ENCODE peak calls at places on chromosome 17, in five cellular contexts. L, U, P, N and Y are unnamed samples.

GRCh38 chr17:41615454-41615853 is 2.9 kb upstream of the KRT16 start:
- DNase-seq in L (no peak), U (no peak), P (no peak), N (no peak), Y (no peak)

GRCh38 chr17:31931781-31932180 is 5.0 kb upstream of the SUZ12 start:
- DNase-seq in L (no peak), U (no peak), P (no peak), N (no peak), Y (no peak)

GRCh38 chr17:35373984-35374765 is 754 bp upstream of the SLFN11 start:
- DNase-seq in L (peak), U (peak), P (peak), N (peak), Y (peak)

GRCh38 chr17:12918132-12918531 is 99.7 kb downstream of the ELAC2 start:
- DNase-seq in L (no peak), U (no peak), P (no peak), N (no peak), Y (no peak)

GRCh38 chr17:41943492-41943891 is 13.1 kb downstream of the ODAD4 start:
- DNase-seq in L (no peak), U (no peak), P (no peak), N (no peak), Y (no peak)

GRCh38 chr17:42779942-42780815 is at the start of gene WNK4:
- DNase-seq in L (no peak), U (no peak), P (no peak), N (peak), Y (no peak)

GRCh38 chr17:72788950-72789585 is 303.4 kb downstream of the SLC39A11 start:
- DNase-seq in L (no peak), U (no peak), P (no peak), N (no peak), Y (no peak)

GRCh38 chr17:41054025-41054424 is 1.0 kb downstream of the KRTAP2-2 start:
- DNase-seq in L (no peak), U (no peak), P (no peak), N (no peak), Y (no peak)

GRCh38 chr17:40490289-40490853 is 11.1 kb downstream of the TNS4 start:
- DNase-seq in L (peak), U (peak), P (peak), N (no peak), Y (no peak)

GRCh38 chr17:79843917-79844815 is 4.9 kb upstream of the CBX4 start:
- DNase-seq in L (peak), U (peak), P (peak), N (peak), Y (no peak)

GRCh38 chr17:83126275-83126930 is 47.0 kb downstream of the METRNL start:
- DNase-seq in L (no peak), U (no peak), P (no peak), N (no peak), Y (peak)

GRCh38 chr17:60525347-60525623 is 757 bp downstream of the APPBP2 start:
- DNase-seq in L (no peak), U (no peak), P (peak), N (no peak), Y (no peak)

GRCh38 chr17:77958716-77959215 is 263 bp downstream of the TNRC6C start:
- DNase-seq in L (no peak), U (no peak), P (no peak), N (no peak), Y (no peak)

GRCh38 chr17:978110-979093 is 1.2 kb downstream of the NXN start:
- DNase-seq in L (peak), U (peak), P (peak), N (peak), Y (no peak)

GRCh38 chr17:74361613-74362391 is at the start of gene BTBD17:
- DNase-seq in L (peak), U (peak), P (peak), N (peak), Y (no peak)

GRCh38 chr17:39659286-39660010 is 5.7 kb upstream of the TCAP start:
- DNase-seq in L (no peak), U (no peak), P (no peak), N (no peak), Y (no peak)

GRCh38 chr17:78789663-78790181 is 7.6 kb upstream of the CYTH1 start:
- DNase-seq in L (peak), U (peak), P (peak), N (peak), Y (peak)

GRCh38 chr17:32504166-32504990 is 17.6 kb downstream of the CDK5R1 start:
- DNase-seq in L (no peak), U (no peak), P (no peak), N (no peak), Y (no peak)

GRCh38 chr17:79947351-79948031 is 88.2 kb downstream of the TBC1D16 start:
- DNase-seq in L (no peak), U (peak), P (no peak), N (no peak), Y (peak)

GRCh38 chr17:39972271-39972670 is 8.3 kb upstream of the PSMD3 start:
- DNase-seq in L (no peak), U (no peak), P (no peak), N (no peak), Y (no peak)

GRCh38 chr17:75559958-75560533 is 27.6 kb upstream of the MYO15B start:
- DNase-seq in L (no peak), U (no peak), P (no peak), N (no peak), Y (no peak)

GRCh38 chr17:31449746-31450145 is 58.3 kb downstream of the RAB11FIP4 start:
- DNase-seq in L (no peak), U (no peak), P (no peak), N (no peak), Y (no peak)

GRCh38 chr17:35890774-35891155 is 10.6 kb upstream of the CCL5 start:
- DNase-seq in L (no peak), U (no peak), P (peak), N (peak), Y (no peak)

GRCh38 chr17:72985882-72986720 is 106.4 kb downstream of the SLC39A11 start:
- DNase-seq in L (peak), U (no peak), P (peak), N (peak), Y (peak)

GRCh38 chr17:35577826-35578194 is 561 bp downstream of the PEX12 start:
- DNase-seq in L (no peak), U (no peak), P (no peak), N (no peak), Y (no peak)

GRCh38 chr17:12342609-12343248 is 322.1 kb downstream of the MAP2K4 start:
- DNase-seq in L (peak), U (no peak), P (no peak), N (peak), Y (no peak)

GRCh38 chr17:4591529-4591928 is 7.2 kb downstream of the SMTNL2 start:
- DNase-seq in L (no peak), U (no peak), P (no peak), N (no peak), Y (no peak)

GRCh38 chr17:52149626-52150025 is 8.9 kb downstream of the CA10 start:
- DNase-seq in L (no peak), U (no peak), P (no peak), N (no peak), Y (no peak)

GRCh38 chr17:31444026-31444425 is 52.6 kb downstream of the RAB11FIP4 start:
- DNase-seq in L (no peak), U (no peak), P (no peak), N (no peak), Y (no peak)

GRCh38 chr17:78715000-78715771 is 66.9 kb downstream of the CYTH1 start:
- DNase-seq in L (no peak), U (no peak), P (no peak), N (peak), Y (no peak)

GRCh38 chr17:73588291-73589095 is 55.8 kb downstream of the SDK2 start:
- DNase-seq in L (no peak), U (no peak), P (no peak), N (no peak), Y (no peak)

DNA sequence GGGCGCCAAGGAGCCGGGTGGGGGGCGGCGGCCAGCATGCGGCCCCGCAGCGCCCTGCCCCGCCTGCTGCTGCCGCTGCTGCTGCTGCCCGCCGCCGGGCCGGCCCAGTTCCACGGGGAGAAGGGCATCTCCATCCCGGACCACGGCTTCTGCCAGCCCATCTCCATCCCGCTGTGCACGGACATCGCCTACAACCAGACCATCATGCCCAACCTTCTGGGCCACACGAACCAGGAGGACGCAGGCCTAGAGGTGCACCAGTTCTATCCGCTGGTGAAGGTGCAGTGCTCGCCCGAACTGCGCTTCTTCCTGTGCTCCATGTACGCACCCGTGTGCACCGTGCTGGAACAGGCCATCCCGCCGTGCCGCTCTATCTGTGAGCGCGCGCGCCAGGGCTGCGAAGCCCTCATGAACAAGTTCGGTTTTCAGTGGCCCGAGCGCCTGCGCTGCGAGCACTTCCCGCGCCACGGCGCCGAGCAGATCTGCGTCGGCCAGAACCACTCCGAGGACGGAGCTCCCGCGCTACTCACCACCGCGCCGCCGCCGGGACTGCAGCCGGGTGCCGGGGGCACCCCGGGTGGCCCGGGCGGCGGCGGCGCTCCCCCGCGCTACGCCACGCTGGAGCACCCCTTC is 485 bp downstream of the FZD2 start:
- DNase-seq in L (peak), U (peak), P (peak), N (peak), Y (no peak)
- TF ChIP-seq POLR2A in L (no peak), U (no peak), P (no peak), N (no peak), Y (no peak)

GRCh38 chr17:16440814-16441629 is 25.7 kb downstream of the TRPV2 start:
- DNase-seq in L (no peak), U (no peak), P (no peak), N (no peak), Y (no peak)
- TF ChIP-seq POLR2A in L (no peak), U (no peak), P (no peak), N (no peak), Y (no peak)

GRCh38 chr17:18156171-18156975 is 27.3 kb upstream of the ALKBH5 start:
- DNase-seq in L (no peak), U (no peak), P (no peak), N (no peak), Y (no peak)

GRCh38 chr17:18157354-18157985 is 26.2 kb upstream of the ALKBH5 start:
- DNase-seq in L (no peak), U (no peak), P (no peak), N (no peak), Y (no peak)

GRCh38 chr17:18156976-18157280 is 26.7 kb upstream of the ALKBH5 start:
- DNase-seq in L (no peak), U (no peak), P (no peak), N (no peak), Y (no peak)

GRCh38 chr17:18159551-18160120 is 24.0 kb upstream of the ALKBH5 start:
- DNase-seq in L (no peak), U (no peak), P (no peak), N (no peak), Y (no peak)

GRCh38 chr17:18158022-18158600 is 25.5 kb upstream of the ALKBH5 start:
- DNase-seq in L (peak), U (peak), P (peak), N (peak), Y (peak)
- TF ChIP-seq POLR2A in L (no peak), U (no peak), P (no peak), N (no peak), Y (no peak)

GRCh38 chr17:82056729-82057621 is 5.3 kb downstream of the GPS1 start:
- DNase-seq in L (peak), U (peak), P (no peak), N (no peak), Y (no peak)

GRCh38 chr17:82058855-82059249 is 6.8 kb downstream of the DUS1L start:
- DNase-seq in L (no peak), U (peak), P (no peak), N (no peak), Y (no peak)

GRCh38 chr17:82059272-82060000 is 6.2 kb downstream of the DUS1L start:
- DNase-seq in L (no peak), U (peak), P (no peak), N (no peak), Y (no peak)

GRCh38 chr17:82060001-82060380 is 5.6 kb downstream of the DUS1L start:
- DNase-seq in L (no peak), U (peak), P (no peak), N (no peak), Y (no peak)

DNA sequence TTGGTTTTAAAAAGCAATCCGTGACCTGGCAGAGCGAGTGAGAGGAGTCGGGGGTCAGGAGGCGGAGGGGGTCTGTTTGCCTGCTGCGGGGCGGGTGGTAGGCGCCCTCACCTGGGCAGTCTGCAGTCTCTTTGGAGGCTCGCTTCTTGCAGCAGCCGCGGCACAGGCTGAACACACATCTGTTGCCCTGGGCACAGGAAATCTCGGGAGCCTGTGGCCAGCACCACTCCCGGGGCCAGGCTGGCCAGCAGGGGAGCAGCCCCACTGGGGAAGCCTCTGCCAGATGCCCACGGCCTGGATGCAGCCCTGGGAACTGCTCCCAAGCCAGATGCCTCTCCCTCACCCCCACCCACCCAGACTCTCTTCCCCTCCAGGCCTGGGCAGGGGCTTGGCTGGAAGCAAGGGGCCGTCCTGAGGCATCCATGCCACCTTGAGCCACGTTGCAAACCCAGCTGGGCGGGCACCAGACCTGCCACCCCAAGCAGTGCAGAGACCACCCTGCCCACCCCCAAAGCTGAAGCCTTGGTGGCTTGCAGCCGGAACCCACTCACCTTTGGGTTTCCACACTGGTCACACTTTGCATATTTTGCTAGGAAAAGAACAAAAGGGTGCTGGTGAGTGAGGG is 6.6 kb downstream of the GPS1 start:
- DNase-seq in L (peak), U (peak), P (no peak), N (peak), Y (no peak)
- TF ChIP-seq POLR2A in L (no peak), U (no peak), P (no peak), N (no peak), Y (no peak)

GRCh38 chr17:30345527-30346075 is 11.7 kb upstream of the TMIGD1 start:
- DNase-seq in L (no peak), U (no peak), P (peak), N (no peak), Y (no peak)
- TF ChIP-seq POLR2A in L (no peak), U (no peak), P (no peak), N (no peak), Y (no peak)

GRCh38 chr17:57085448-57086068 is 512 bp downstream of the AKAP1 start:
- DNase-seq in L (peak), U (peak), P (peak), N (peak), Y (peak)
- TF ChIP-seq POLR2A in L (no peak), U (peak), P (no peak), N (no peak), Y (no peak)

GRCh38 chr17:7380855-7381683 is at the start of gene TNK1:
- DNase-seq in L (peak), U (peak), P (peak), N (peak), Y (peak)
- TF ChIP-seq POLR2A in L (peak), U (no peak), P (peak), N (peak), Y (no peak)

DNA sequence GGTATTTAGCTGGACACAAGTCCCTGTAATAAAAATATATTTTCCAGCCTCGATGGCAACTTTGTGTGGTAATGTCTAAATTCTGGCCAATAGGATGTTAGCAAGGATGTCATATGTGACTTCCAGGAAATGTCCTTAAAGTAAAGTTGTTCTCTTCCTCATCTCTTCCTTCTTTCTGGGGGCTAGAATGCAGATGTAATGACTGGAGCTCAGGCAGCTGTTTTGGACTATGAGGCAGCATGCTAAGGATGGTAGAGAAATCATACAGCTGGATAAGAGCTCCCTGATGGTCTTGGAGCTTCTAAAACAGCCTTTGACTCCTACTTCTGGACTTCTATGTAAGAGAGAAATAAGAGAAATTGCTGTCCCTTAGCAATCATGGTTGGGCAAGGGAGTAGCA is 16.9 kb upstream of the MAPT start:
- DNase-seq in L (no peak), U (no peak), P (no peak), N (no peak), Y (no peak)
- TF ChIP-seq POLR2A in L (no peak), U (no peak), P (no peak), N (no peak), Y (no peak)

GRCh38 chr17:47649972-47650524 is 329 bp downstream of the KPNB1 start:
- DNase-seq in L (no peak), U (no peak), P (peak), N (peak), Y (no peak)
- TF ChIP-seq POLR2A in L (peak), U (no peak), P (no peak), N (no peak), Y (no peak)